ENCODE peak calls at places on chromosomes 2 and 18, in ten cellular contexts. C, V, X, Y, P, J, H, F, G and Z are unnamed samples.

GRCh38 chr2:222320441-222321395 is 21.9 kb upstream of the PAX3 start:
- DNase-seq in C (peak), V (no peak), X (no peak), Y (no peak), P (peak), J (no peak), H (no peak), F (no peak), G (no peak), Z (peak)

GRCh38 chr2:159906315-159906714 is 108.3 kb upstream of the CD302 start:
- DNase-seq in C (no peak), V (no peak), X (no peak), Y (no peak), P (no peak), J (no peak), H (no peak), F (peak), G (no peak), Z (no peak)

GRCh38 chr2:23330214-23330613 is 54.8 kb upstream of the KLHL29 start:
- DNase-seq in C (no peak), V (no peak), X (no peak), Y (no peak), P (peak), J (no peak), H (peak), F (no peak), G (no peak), Z (no peak)

GRCh38 chr2:236872971-236873370 is 212.7 kb upstream of the COPS8 start:
- DNase-seq in C (no peak), V (no peak), X (no peak), Y (no peak), P (no peak), J (no peak), H (no peak), F (no peak), G (no peak), Z (no peak)

GRCh38 chr2:219296142-219296541 is 13.1 kb downstream of the PTPRN start:
- DNase-seq in C (peak), V (no peak), X (no peak), Y (no peak), P (no peak), J (no peak), H (peak), F (no peak), G (peak), Z (no peak)

GRCh38 chr2:131156452-131157149 is 51.5 kb downstream of the PLEKHB2 start:
- DNase-seq in C (no peak), V (no peak), X (peak), Y (no peak), P (no peak), J (no peak), H (no peak), F (peak), G (no peak), Z (peak)

GRCh38 chr2:128506127-128506526 is 187.5 kb upstream of the HS6ST1 start:
- DNase-seq in C (no peak), V (no peak), X (no peak), Y (no peak), P (no peak), J (no peak), H (no peak), F (no peak), G (no peak), Z (no peak)

GRCh38 chr2:103208916-103209315 is 447.1 kb downstream of the TMEM182 start:
- DNase-seq in C (no peak), V (no peak), X (no peak), Y (no peak), P (no peak), J (no peak), H (no peak), F (peak), G (no peak), Z (no peak)

GRCh38 chr2:16321872-16322271 is 343.8 kb downstream of the CYRIA start:
- DNase-seq in C (no peak), V (no peak), X (no peak), Y (no peak), P (peak), J (no peak), H (no peak), F (no peak), G (no peak), Z (peak)

GRCh38 chr18:58544179-58544578 is 84.7 kb downstream of the ALPK2 start:
- DNase-seq in C (no peak), V (no peak), X (no peak), Y (no peak), P (no peak), J (no peak), H (no peak), F (no peak), G (no peak), Z (no peak)
- TF ChIP-seq POLR2AphosphoS5 in C (no peak), V (no peak), X (no peak), Y (no peak), P (no peak), J (no peak), H (no peak), F (no peak), G (no peak), Z (no peak)

GRCh38 chr2:25506226-25506625 is 164.5 kb upstream of the DNMT3A start:
- DNase-seq in C (no peak), V (no peak), X (no peak), Y (no peak), P (no peak), J (no peak), H (no peak), F (no peak), G (no peak), Z (no peak)
- TF ChIP-seq POLR2AphosphoS5 in C (no peak), V (no peak), X (no peak), Y (no peak), P (no peak), J (no peak), H (no peak), F (no peak), G (no peak), Z (no peak)

GRCh38 chr18:6745504-6746031 is 16.1 kb downstream of the ARHGAP28 start:
- DNase-seq in C (no peak), V (no peak), X (no peak), Y (no peak), P (no peak), J (no peak), H (no peak), F (no peak), G (no peak), Z (no peak)

GRCh38 chr18:6746386-6746960 is 17.0 kb downstream of the ARHGAP28 start:
- DNase-seq in C (no peak), V (no peak), X (no peak), Y (no peak), P (no peak), J (no peak), H (no peak), F (no peak), G (no peak), Z (no peak)

GRCh38 chr18:6748241-6748640 is 18.7 kb downstream of the ARHGAP28 start:
- DNase-seq in C (no peak), V (no peak), X (no peak), Y (no peak), P (no peak), J (no peak), H (no peak), F (no peak), G (no peak), Z (no peak)

GRCh38 chr18:6744816-6745455 is 15.4 kb downstream of the ARHGAP28 start:
- DNase-seq in C (no peak), V (no peak), X (no peak), Y (no peak), P (no peak), J (no peak), H (no peak), F (no peak), G (no peak), Z (no peak)

DNA sequence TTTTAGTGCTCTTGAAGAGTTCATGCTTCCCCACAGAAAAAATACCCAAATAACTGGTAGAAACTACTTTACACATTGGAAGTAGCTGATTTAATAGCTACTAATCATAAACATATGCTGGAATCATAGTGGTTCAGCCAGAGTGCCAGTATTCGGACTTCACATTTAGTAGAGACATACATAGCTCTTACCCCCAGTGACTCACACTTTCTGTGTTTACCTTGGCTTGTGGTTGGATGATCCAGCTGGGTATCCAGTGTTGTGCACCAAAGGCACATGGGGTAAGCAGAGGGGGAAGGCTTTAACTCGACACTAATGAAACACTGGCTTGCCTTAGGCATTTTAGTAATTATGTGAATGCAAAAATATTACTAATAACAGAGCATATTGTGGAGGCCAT is 18.1 kb downstream of the ARHGAP28 start:
- DNase-seq in C (no peak), V (no peak), X (no peak), Y (no peak), P (no peak), J (no peak), H (no peak), F (no peak), G (no peak), Z (no peak)
- TF ChIP-seq POLR2AphosphoS5 in C (no peak), V (no peak), X (no peak), Y (no peak), P (no peak), J (no peak), H (no peak), F (no peak), G (no peak), Z (peak)

GRCh38 chr18:3581890-3582289 is 131.9 kb downstream of the TGIF1 start:
- DNase-seq in C (no peak), V (no peak), X (no peak), Y (no peak), P (no peak), J (no peak), H (no peak), F (no peak), G (no peak), Z (peak)

GRCh38 chr18:3590096-3590655 is 140.2 kb downstream of the TGIF1 start:
- DNase-seq in C (no peak), V (no peak), X (no peak), Y (no peak), P (no peak), J (no peak), H (no peak), F (no peak), G (no peak), Z (no peak)

GRCh38 chr18:3584266-3584665 is 134.3 kb downstream of the TGIF1 start:
- DNase-seq in C (no peak), V (no peak), X (no peak), Y (no peak), P (no peak), J (no peak), H (no peak), F (no peak), G (no peak), Z (no peak)

GRCh38 chr18:3585656-3586509 is 135.9 kb downstream of the TGIF1 start:
- DNase-seq in C (peak), V (peak), X (no peak), Y (no peak), P (peak), J (no peak), H (peak), F (peak), G (peak), Z (peak)

DNA sequence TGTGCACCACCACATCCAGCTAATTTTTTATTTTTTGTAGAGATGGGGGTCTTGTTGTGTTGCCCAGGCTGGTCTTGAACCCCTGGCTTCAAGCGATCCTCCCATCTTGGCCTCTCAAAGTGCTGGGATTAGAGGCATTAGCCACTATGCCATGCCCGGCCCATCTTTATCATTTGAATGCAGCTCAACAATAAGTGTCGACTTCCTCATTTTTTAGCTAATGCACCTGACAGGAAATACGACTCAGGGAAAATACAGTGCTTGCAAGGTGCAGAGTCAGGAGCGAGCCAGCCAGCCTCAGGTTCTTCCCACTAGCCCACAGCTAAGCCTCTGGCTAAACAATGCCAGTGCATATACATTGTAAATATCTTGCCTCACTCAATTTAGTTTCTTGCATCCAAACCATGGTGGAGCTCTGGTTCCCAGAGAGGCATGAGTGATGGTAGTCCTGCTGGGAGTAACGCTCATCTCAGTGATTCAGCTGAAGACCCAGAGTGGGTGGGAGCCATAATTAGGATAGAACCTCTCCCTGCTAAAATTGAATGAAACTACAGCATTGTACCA is 135.0 kb downstream of the TGIF1 start:
- DNase-seq in C (no peak), V (no peak), X (no peak), Y (no peak), P (peak), J (no peak), H (peak), F (no peak), G (no peak), Z (no peak)
- TF ChIP-seq POLR2AphosphoS5 in C (no peak), V (no peak), X (no peak), Y (no peak), P (peak), J (no peak), H (no peak), F (no peak), G (no peak), Z (no peak)